ENCODE peak calls at places on chromosomes 16 and 17, in ten cellular contexts. F is prostate gland, R is RWPE1, Z is cardiac fibroblast, U is fibroblast of mammary gland, E is Peyer's patch, V is endothelial cell, I is astrocyte of the spinal cord, B is Caco-2, Q is GM23338. J is an unnamed sample.
A peak's percentile ranks its signal among the peaks of the same experiment; 100 is the strongest.

GRCh38 chr16:53209489-53209888 is 154.7 kb downstream of the CHD9 start:
- DNase-seq in B (no peak), Z (no peak), F (no peak), E (no peak), V (no peak), U (no peak), I (no peak), Q (no peak), R (no peak), J (no peak)

GRCh38 chr16:89072216-89073130 is 21.2 kb upstream of the ACSF3 start:
- DNase-seq in F (no peak), R (no peak), E (no peak), V (no peak), Q (no peak), Z (peak; percentile 24), B (no peak), U (peak; percentile 46), I (no peak), J (no peak)

GRCh38 chr16:50146479-50147435 is 6.3 kb upstream of the TENT4B start:
- DNase-seq in Q (no peak), V (no peak), I (no peak), Z (peak; percentile 19), U (no peak), B (no peak), E (no peak), F (no peak), R (no peak), J (no peak)

GRCh38 chr17:57109393-57110151 is 24.5 kb downstream of the AKAP1 start:
- DNase-seq in B (peak; percentile 26), Q (peak; percentile 63), F (no peak), R (no peak), V (peak; percentile 23), E (peak; percentile 67), Z (no peak), U (no peak), I (no peak), J (no peak)

GRCh38 chr17:78710607-78711006 is 71.5 kb downstream of the CYTH1 start:
- DNase-seq in V (no peak), U (no peak), R (no peak), B (no peak), E (no peak), I (no peak), F (no peak), Z (no peak), Q (no peak), J (no peak)

GRCh38 chr17:39461911-39462641 is 790 bp downstream of the CDK12 start:
- DNase-seq in V (no peak), I (peak; percentile 39), Z (no peak), R (peak; percentile 83), B (no peak), U (peak; percentile 54), E (no peak), Q (peak; percentile 36), F (peak; percentile 22), J (peak; percentile 17)

GRCh38 chr16:9049241-9049640 is 42.2 kb upstream of the HAPSTR1 start:
- DNase-seq in U (peak; percentile 87), Q (no peak), I (peak; percentile 78), Z (peak; percentile 39), V (no peak), R (no peak), F (no peak), B (no peak), E (no peak), J (no peak)

GRCh38 chr17:82156284-82156925 is 56.2 kb downstream of the CCDC57 start:
- DNase-seq in B (no peak), R (no peak), E (no peak), U (no peak), V (no peak), F (no peak), Z (no peak), I (no peak), Q (no peak), J (no peak)

GRCh38 chr17:75205793-75206163 is 299 bp downstream of the NUP85 start:
- DNase-seq in V (no peak), Z (no peak), I (no peak), R (peak; percentile 18), B (no peak), U (no peak), F (no peak), Q (no peak), E (no peak), J (no peak)

GRCh38 chr17:75209061-75209460 is 3.6 kb downstream of the NUP85 start:
- DNase-seq in U (no peak), Z (no peak), Q (no peak), V (no peak), E (no peak), R (no peak), F (no peak), B (no peak), I (no peak), J (no peak)

GRCh38 chr17:75208161-75208560 is 2.7 kb downstream of the NUP85 start:
- DNase-seq in V (no peak), Q (no peak), R (no peak), U (no peak), I (no peak), F (no peak), B (no peak), Z (no peak), E (peak; percentile 62), J (no peak)

GRCh38 chr17:75207760-75208159 is 2.3 kb downstream of the NUP85 start:
- DNase-seq in I (no peak), Z (no peak), Q (no peak), B (no peak), U (peak; percentile 33), F (no peak), V (no peak), E (no peak), R (no peak), J (no peak)

DNA sequence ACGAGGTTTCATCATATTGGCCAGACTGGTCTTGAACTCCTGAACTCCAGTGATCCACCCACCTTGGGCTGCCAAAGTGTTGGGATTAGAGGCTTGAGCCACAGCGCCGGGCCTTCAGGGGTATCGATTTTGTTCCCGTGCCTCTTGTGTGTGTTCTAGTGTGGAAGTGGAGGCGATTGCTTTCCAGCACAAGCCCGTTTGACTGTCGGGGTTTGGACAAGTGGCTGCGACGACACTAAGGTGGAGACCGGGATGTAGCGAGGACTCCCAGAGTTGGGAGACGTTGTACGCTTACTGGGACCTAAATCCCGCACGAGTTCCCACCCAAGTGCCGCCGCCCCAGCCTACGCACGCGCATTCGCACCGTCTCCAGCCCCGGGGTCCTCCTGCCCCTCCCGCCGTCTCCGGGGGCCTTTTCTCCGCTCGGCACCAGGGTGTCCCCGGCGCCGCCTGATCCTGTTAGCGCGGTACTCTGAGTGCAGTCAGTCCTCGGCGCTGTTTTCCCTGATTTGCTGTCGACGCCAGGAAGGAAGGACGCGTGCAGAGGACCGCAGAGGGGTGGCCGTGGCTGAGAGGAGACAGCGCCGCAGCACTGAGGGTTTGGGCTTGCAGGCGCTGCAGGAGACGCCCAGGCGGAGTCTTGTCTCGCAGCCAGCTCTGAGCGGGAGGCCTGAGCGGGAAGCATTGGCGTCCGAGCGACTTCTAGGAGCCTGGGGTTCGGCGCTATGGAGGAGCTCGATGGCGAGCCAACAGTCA is at the start of gene NUP85:
- DNase-seq in E (peak; percentile 96), U (peak; percentile 91), F (peak; percentile 88), V (peak; percentile 97), B (peak; percentile 98), R (peak; percentile 100), Z (peak; percentile 95), Q (peak; percentile 98), I (peak; percentile 94), J (peak; percentile 90)
- TF ChIP-seq CTCF in E (peak; percentile 19), U (no peak), F (no peak), V (no peak), B (no peak), R (no peak), Z (no peak), Q (no peak), I (no peak), J (no peak)

DNA sequence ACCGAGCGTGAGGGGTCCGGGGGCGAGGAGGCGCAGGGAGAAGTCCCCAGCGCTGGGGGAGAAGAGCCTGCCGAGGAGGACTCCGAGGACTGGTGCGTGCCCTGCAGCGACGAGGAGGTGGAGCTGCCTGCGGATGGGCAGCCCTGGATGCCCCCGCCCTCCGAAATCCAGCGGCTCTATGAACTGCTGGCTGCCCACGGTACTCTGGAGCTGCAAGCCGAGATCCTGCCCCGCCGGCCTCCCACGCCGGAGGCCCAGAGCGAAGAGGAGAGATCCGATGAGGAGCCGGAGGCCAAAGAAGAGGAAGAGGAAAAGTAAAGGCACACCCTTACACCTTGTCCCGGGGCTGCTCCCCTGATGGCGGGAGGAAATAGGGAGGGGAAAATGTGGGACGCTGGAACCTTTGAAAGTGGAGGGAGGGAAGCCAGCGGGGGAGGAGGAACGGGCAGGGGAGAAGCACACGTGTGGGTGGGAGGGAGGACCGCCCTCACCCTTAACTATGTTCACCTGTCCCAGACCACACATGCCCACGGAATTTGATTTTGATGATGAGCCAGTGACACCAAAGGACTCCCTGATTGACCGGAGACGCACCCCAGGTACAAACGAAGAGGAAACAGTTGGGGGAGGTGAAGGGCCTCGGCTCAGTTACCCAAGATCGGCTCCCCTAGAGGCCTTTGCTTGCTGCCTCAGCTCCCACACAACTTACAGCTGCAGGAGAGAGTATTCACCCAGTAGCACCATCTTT is 916 bp downstream of the PAGR1 start:
- DNase-seq in I (peak; percentile 64), R (peak; percentile 49), B (peak; percentile 69), Z (peak; percentile 67), U (peak; percentile 50), E (peak; percentile 79), F (peak; percentile 55), V (peak; percentile 48), Q (peak; percentile 80), J (peak; percentile 48)
- TF ChIP-seq CTCF in I (peak; percentile 20), R (no peak), B (no peak), Z (peak; percentile 31), U (no peak), E (peak; percentile 28), F (no peak), V (no peak), Q (peak; percentile 17), J (no peak)

GRCh38 chr16:58338205-58338604 is 43.4 kb upstream of the PRSS54 start:
- DNase-seq in E (no peak), V (no peak), Q (no peak), F (no peak), U (no peak), I (no peak), B (no peak), R (no peak), Z (no peak), J (no peak)

GRCh38 chr16:58337090-58337444 is 42.2 kb upstream of the PRSS54 start:
- DNase-seq in R (no peak), Q (peak; percentile 21), I (no peak), F (no peak), B (no peak), V (no peak), Z (no peak), E (no peak), U (no peak), J (no peak)

GRCh38 chr16:58333937-58334336 is 39.1 kb upstream of the PRSS54 start:
- DNase-seq in Q (no peak), V (no peak), Z (no peak), R (no peak), F (no peak), B (peak; percentile 29), E (no peak), I (no peak), U (no peak), J (no peak)

GRCh38 chr16:58339452-58339938 is 44.7 kb upstream of the PRSS54 start:
- DNase-seq in F (no peak), E (no peak), B (peak; percentile 64), U (peak; percentile 28), Z (peak; percentile 51), Q (peak; percentile 81), R (no peak), I (peak; percentile 8), V (peak; percentile 46), J (no peak)

GRCh38 chr16:58336332-58337089 is 41.7 kb upstream of the PRSS54 start:
- DNase-seq in I (peak; percentile 70), B (peak; percentile 92), R (peak; percentile 76), Q (peak; percentile 95), F (peak; percentile 75), E (peak; percentile 85), Z (peak; percentile 76), V (peak; percentile 92), U (peak; percentile 66), J (peak; percentile 84)
- TF ChIP-seq CTCF in I (peak; percentile 96), B (peak; percentile 93), R (peak; percentile 91), Q (peak; percentile 94), F (peak; percentile 70), E (peak; percentile 80), Z (peak; percentile 88), V (peak; percentile 96), U (peak; percentile 90), J (peak; percentile 91)

GRCh38 chr17:45380046-45380765 is 52.5 kb downstream of the ARHGAP27 start:
- DNase-seq in E (no peak), F (no peak), Z (no peak), U (no peak), Q (no peak), R (no peak), V (no peak), I (no peak), B (no peak), J (no peak)

GRCh38 chr17:45382982-45383381 is 49.7 kb downstream of the ARHGAP27 start:
- DNase-seq in E (no peak), V (no peak), B (no peak), F (no peak), Q (no peak), U (no peak), I (no peak), Z (no peak), R (no peak), J (no peak)

GRCh38 chr17:45384047-45384799 is 48.4 kb downstream of the ARHGAP27 start:
- DNase-seq in R (no peak), Q (no peak), I (no peak), E (no peak), Z (peak; percentile 46), F (no peak), B (no peak), V (no peak), U (no peak), J (no peak)

GRCh38 chr17:45382226-45382625 is 50.4 kb downstream of the ARHGAP27 start:
- DNase-seq in U (no peak), I (no peak), E (no peak), F (no peak), Q (no peak), B (no peak), R (peak; percentile 34), V (no peak), Z (no peak), J (no peak)

DNA sequence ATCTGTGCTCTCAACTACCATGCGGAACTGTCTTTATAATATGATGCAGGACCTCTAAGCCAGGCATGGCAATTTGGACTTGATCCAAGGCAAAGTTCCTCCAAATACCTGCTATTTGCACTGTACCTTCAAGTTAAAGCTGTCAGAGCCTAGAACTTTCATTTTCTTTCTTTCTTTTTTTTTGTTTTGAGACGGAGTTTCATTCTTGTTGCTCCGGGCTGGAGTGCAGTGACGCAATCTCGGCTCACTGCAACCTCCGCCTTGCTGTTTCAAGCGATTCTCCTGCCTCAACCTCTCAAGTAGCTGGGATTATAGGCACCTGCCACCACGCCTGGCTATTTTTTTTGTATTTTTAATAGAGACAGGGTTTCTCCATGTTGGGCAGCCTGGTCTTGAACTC is 51.7 kb downstream of the ARHGAP27 start:
- DNase-seq in B (no peak), V (no peak), R (no peak), F (no peak), U (no peak), Q (no peak), I (no peak), Z (no peak), E (peak; percentile 47), J (no peak)
- TF ChIP-seq CTCF in B (no peak), V (no peak), R (no peak), F (no peak), U (no peak), Q (no peak), I (no peak), Z (no peak), E (no peak), J (no peak)

J was measured in natural killer cell.